ENCODE peak calls at places on chromosomes 16 and 17, in seven cellular contexts. D is HCT116, N is SK-N-SH, I is H1, P is K562, O is GM12878, K is HepG2. B is an unnamed sample.

GRCh38 chr17:61398721-61399130 is 917 bp upstream of the TBX2 start:
- DNase-seq in D (no peak), N (no peak), I (no peak), P (no peak), O (no peak), K (no peak), B (no peak)

GRCh38 chr16:2039286-2040030 is 8.2 kb downstream of the NTHL1 start:
- DNase-seq in D (no peak), N (peak), I (no peak), P (no peak), O (no peak), K (peak), B (peak)

GRCh38 chr16:3912373-3912772 is 31.9 kb upstream of the CREBBP start:
- DNase-seq in D (no peak), N (no peak), I (no peak), P (no peak), O (no peak), K (no peak), B (no peak)

GRCh38 chr17:60989846-60990245 is 312.2 kb downstream of the BCAS3 start:
- DNase-seq in D (no peak), N (no peak), I (no peak), P (peak), O (no peak), K (no peak), B (no peak)

GRCh38 chr17:52181842-52182241 is 23.3 kb upstream of the CA10 start:
- DNase-seq in D (no peak), N (no peak), I (no peak), P (no peak), O (no peak), K (no peak), B (no peak)

GRCh38 chr17:82844796-82845162 is 5.0 kb upstream of the ZNF750 start:
- DNase-seq in D (no peak), N (no peak), I (no peak), P (no peak), O (no peak), K (no peak), B (no peak)

GRCh38 chr16:57862698-57863433 is 60.6 kb upstream of the KIFC3 start:
- DNase-seq in D (no peak), N (no peak), I (no peak), P (no peak), O (no peak), K (peak), B (no peak)

GRCh38 chr16:2985457-2985856 is 5.2 kb upstream of the PKMYT1 start:
- DNase-seq in D (no peak), N (no peak), I (no peak), P (no peak), O (no peak), K (no peak), B (no peak)

GRCh38 chr16:997440-998051 is 16.0 kb downstream of the SOX8 start:
- DNase-seq in D (no peak), N (no peak), I (peak), P (no peak), O (no peak), K (no peak), B (peak)

GRCh38 chr17:8138672-8139371 is 13.4 kb downstream of the PER1 start:
- DNase-seq in D (peak), N (peak), I (peak), P (peak), O (peak), K (peak), B (peak)

GRCh38 chr16:3872216-3872895 is 8.2 kb downstream of the CREBBP start:
- DNase-seq in D (no peak), N (no peak), I (no peak), P (no peak), O (no peak), K (no peak), B (no peak)

DNA sequence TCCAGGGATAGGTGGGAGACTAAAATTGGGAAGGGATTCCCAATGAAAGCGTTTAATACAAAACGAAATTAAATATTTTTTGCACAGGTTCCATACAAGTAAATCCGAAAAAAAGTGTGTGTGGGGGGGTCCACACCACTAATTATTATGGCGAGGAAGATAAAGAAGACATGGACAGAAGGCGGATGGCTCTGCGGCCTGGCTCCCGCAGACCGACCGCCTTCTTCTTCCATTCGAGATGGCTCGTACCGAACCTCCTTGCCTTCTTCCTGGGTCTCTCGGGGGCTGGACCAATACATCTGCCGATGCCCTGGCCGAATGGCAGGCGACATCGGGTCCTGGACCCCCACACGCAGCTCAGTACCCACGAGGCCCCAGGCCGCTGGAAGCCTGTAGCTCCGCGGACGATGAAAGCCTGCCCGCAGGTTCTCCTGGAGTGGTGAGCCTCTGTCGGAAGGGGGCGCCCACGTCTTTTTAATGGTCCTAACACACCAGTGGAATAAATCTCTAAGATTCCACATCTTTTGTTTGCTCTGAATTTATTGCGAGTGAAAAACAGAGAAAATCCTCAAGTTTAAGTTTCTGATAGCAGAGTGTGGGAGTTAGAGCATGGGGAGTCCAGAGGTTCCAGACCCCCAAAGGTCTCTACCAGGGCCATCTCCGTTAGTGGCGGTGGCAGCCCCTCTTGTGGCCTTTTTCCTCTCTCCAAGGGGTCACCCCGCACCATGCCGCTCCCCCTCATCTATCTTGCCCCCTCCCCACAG is 1.4 kb downstream of the PRAC2 start:
- DNase-seq in D (peak), N (peak), I (no peak), P (peak), O (peak), K (peak), B (peak)
- TF ChIP-seq JUND in D (no peak), N (no peak), I (no peak), P (no peak), O (no peak), K (no peak), B (no peak)

GRCh38 chr16:68259421-68259820 is 4.9 kb upstream of the SLC7A6 start:
- DNase-seq in D (no peak), N (no peak), I (no peak), P (no peak), O (no peak), K (no peak), B (no peak)

GRCh38 chr16:68267612-68268405 is 3.5 kb downstream of the SLC7A6 start:
- DNase-seq in D (no peak), N (no peak), I (no peak), P (no peak), O (no peak), K (peak), B (no peak)

GRCh38 chr16:68263559-68264127 is 683 bp upstream of the SLC7A6 start:
- DNase-seq in D (no peak), N (no peak), I (no peak), P (no peak), O (no peak), K (no peak), B (no peak)

GRCh38 chr16:68265078-68265925 is 976 bp downstream of the SLC7A6 start:
- DNase-seq in D (peak), N (peak), I (no peak), P (peak), O (no peak), K (peak), B (peak)

DNA sequence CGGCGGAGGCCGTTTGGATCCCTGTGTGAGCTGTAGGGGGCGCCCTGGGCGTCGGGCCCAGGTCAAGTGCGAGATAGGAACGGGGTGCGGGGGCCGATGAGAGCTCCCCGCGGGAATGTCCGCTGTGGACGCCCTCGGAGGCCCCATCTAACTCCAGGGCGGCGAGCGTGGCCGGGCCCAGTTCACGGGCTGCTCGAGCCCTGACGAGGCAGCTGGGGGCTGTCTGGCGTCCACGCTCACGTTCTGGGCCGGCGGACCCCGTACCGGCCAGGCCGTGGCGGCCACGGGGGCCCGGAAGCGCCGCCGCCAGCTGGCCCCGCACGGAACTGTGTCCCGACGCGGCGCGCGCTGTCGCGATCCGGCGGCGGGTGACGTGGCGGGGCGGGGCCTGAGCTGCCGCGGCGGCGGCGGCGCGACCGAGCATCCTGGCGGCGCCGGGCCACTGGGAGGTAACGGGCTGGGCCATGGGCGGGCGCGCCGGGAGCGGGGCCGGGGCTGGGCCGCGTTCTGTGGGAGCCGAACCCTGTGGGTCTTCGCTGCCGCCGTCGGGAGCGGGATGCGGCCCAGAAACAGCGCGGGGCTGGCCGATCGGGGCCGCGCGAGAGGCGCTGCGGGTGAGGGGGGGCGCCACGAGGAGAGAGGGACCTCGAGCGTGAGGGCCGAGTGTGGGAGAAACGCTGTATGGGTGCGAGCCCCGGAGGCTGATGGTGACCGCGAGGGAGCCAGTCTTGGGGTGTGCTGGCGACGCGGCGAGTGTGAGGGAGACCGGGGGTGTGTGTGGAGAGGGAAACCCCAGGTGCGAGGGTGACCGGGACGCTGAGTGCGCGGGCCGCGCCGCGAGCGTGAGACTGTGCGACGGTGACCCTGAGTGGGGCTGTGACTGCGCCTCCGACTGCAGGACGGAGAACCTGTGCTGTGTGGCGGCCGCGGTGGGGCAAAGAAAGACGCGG is at the start of gene SLC7A6:
- DNase-seq in D (peak), N (peak), I (no peak), P (peak), O (no peak), K (peak), B (peak)
- TF ChIP-seq JUND in D (no peak), N (no peak), I (no peak), P (peak), O (no peak), K (no peak), B (no peak)

GRCh38 chr16:89330177-89330856 is 112.8 kb downstream of the ZNF778 start:
- DNase-seq in D (peak), N (no peak), I (no peak), P (peak), O (no peak), K (peak), B (peak)
- TF ChIP-seq JUND in D (no peak), N (no peak), I (no peak), P (no peak), O (no peak), K (no peak), B (no peak)

GRCh38 chr16:50835358-50836060 is 93.6 kb downstream of the CYLD start:
- DNase-seq in D (no peak), N (no peak), I (no peak), P (no peak), O (no peak), K (no peak), B (no peak)
- TF ChIP-seq JUND in D (no peak), N (no peak), I (no peak), P (no peak), O (no peak), K (no peak), B (no peak)